ENCODE peak calls at places on chromosomes 12 and 14, in five cellular contexts. U is A549, N is adrenal gland, W is IMR-90, A is cardiac muscle cell. K is an unnamed sample.

GRCh38 chr14:52299692-52300278 is 14.3 kb upstream of the PTGER2 start:
- DNase-seq in N (no peak), W (peak; percentile 71), U (peak; percentile 47), A (peak; percentile 74), K (no peak)

GRCh38 chr14:51242545-51243490 is 2.8 kb downstream of the TMX1 start:
- DNase-seq in U (no peak), N (no peak), W (no peak), A (no peak), K (no peak)

GRCh38 chr12:121167232-121167820 is 34.6 kb downstream of the P2RX7 start:
- DNase-seq in A (peak; percentile 67), W (no peak), N (no peak), U (no peak), K (no peak)

GRCh38 chr12:130222519-130223255 is 60.4 kb downstream of the FZD10 start:
- DNase-seq in N (no peak), W (no peak), A (no peak), U (no peak), K (no peak)

GRCh38 chr14:73502017-73502619 is 11.4 kb downstream of the RIOX1 start:
- DNase-seq in U (no peak), N (no peak), W (no peak), A (peak; percentile 44), K (no peak)

GRCh38 chr12:12870454-12870853 is 20.9 kb upstream of the GPRC5A start:
- DNase-seq in W (peak; percentile 100), N (no peak), U (peak; percentile 99), A (peak; percentile 76), K (no peak)

GRCh38 chr12:120110550-120111501 is 5.7 kb downstream of the RAB35 start:
- DNase-seq in A (no peak), U (no peak), W (no peak), N (peak; percentile 54), K (peak; percentile 72)

GRCh38 chr14:101098641-101099040 is 195.1 kb upstream of the RTL1 start:
- DNase-seq in U (no peak), N (no peak), W (no peak), A (no peak), K (no peak)

GRCh38 chr12:127287256-127287655 is 979.7 kb upstream of the TMEM132C start:
- DNase-seq in W (no peak), N (no peak), A (no peak), U (no peak), K (no peak)

DNA sequence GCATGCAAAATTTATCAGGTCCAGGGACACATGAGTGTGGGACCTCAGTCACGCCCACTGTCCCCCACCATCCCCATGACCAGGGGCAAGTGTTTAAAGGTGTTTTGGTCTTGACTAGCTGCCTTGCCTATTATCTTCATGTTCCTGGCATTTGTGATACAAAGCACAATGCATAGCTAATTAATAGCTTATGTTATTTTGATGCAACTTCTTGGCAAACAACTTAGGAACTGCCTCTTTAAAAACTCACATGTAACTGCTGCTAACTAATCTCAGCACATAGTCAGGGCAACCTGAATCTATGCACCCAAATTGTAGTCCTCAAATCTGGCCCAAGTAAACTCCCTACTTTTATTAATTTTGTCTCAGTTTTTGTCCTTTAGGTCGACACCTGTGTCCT is 7.4 kb upstream of the OR6J1 start:
- DNase-seq in N (no peak), A (no peak), W (no peak), U (no peak), K (no peak)
- H3K4me1 ChIP-seq in N (no peaks in the 10 kb centered on the region), A (no peaks in the 10 kb centered on the region), W (no peaks in the 10 kb centered on the region), U (peaks cover 36% of the 10 kb centered on the region), K (no peaks in the 10 kb centered on the region)

GRCh38 chr12:55700255-55701018 is 7.3 kb downstream of the ITGA7 start:
- DNase-seq in U (no peak), A (no peak), W (peak; percentile 39), N (no peak), K (peak; percentile 67)

GRCh38 chr12:55703976-55704761 is 3.5 kb downstream of the ITGA7 start:
- DNase-seq in W (peak; percentile 35), U (peak; percentile 43), A (peak; percentile 57), N (no peak), K (peak; percentile 71)

GRCh38 chr12:55703288-55703687 is 4.4 kb downstream of the ITGA7 start:
- DNase-seq in U (no peak), W (no peak), N (no peak), A (no peak), K (peak; percentile 86)

GRCh38 chr12:55704824-55705780 is 2.6 kb downstream of the ITGA7 start:
- DNase-seq in U (no peak), N (no peak), A (no peak), W (no peak), K (peak; percentile 60)

DNA sequence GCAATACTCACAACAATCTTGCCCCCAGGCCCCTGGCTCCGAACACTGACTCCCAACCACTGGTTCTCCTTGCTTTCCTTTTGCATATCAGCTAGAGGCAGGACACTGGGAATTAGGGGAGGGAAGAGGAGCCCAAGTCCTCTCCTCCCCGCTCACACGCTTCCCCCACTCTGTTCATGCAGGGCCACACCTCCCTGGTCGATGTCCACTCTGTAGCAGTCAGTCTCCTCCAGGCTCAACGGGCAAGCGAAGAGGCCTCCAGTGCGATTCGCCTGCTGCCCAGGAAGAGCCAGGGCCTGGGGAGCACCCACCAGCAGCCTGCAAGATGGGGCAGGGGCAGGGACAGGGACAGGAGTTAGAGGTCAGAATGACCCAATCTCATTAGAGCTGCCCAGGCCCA is 4.8 kb downstream of the ITGA7 start:
- DNase-seq in W (no peak), U (no peak), A (no peak), N (no peak), K (no peak)
- H3K4me1 ChIP-seq in W (peaks cover 2% of the 10 kb centered on the region), U (peaks cover 12% of the 10 kb centered on the region), A (peaks cover 20% of the 10 kb centered on the region), N (peaks cover 6% of the 10 kb centered on the region), K (peaks cover 18% of the 10 kb centered on the region)

GRCh38 chr14:91882776-91883175 is 15.4 kb upstream of the TC2N start:
- DNase-seq in U (no peak), W (no peak), A (no peak), N (no peak), K (no peak)

GRCh38 chr14:91885837-91886236 is 18.5 kb upstream of the TC2N start:
- DNase-seq in A (no peak), W (no peak), U (no peak), N (no peak), K (no peak)

GRCh38 chr14:91883770-91884169 is 16.4 kb upstream of the TC2N start:
- DNase-seq in W (no peak), U (no peak), A (peak; percentile 66), N (peak; percentile 23), K (no peak)

GRCh38 chr14:91885113-91885712 is 17.9 kb upstream of the TC2N start:
- DNase-seq in U (no peak), N (no peak), A (no peak), W (no peak), K (no peak)

DNA sequence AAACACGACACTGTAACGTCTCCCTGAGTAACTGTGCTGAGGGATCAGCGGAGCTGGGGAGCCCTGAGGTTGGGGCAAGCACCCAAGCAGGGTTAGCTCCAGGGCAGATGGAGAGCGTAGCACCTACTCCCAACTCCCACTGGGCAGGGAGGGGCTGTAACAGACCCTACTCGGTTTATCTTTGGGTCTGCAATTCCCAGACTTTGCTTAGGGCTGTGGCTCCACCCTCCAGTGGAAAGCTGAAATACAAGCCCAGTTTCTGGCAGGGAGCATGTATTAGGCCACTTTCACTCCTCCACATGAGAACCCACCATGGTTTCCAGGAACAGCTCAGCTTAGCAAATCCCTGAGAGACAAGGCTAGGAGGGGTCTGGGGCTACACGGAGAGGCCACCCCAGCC is 17.3 kb upstream of the TC2N start:
- DNase-seq in N (no peak), A (peak; percentile 59), U (no peak), W (no peak), K (no peak)
- H3K4me1 ChIP-seq in N (no peaks in the 10 kb centered on the region), A (no peaks in the 10 kb centered on the region), U (no peaks in the 10 kb centered on the region), W (no peaks in the 10 kb centered on the region), K (peaks cover 13% of the 10 kb centered on the region)

GRCh38 chr12:1533602-1534304 is 60.6 kb downstream of the FBXL14 start:
- DNase-seq in N (no peak), A (no peak), W (peak; percentile 43), U (no peak), K (no peak)

GRCh38 chr12:1531654-1532366 is 62.6 kb downstream of the FBXL14 start:
- DNase-seq in U (no peak), W (no peak), A (no peak), N (no peak), K (no peak)

GRCh38 chr12:1532367-1532752 is 62.0 kb downstream of the FBXL14 start:
- DNase-seq in N (no peak), A (no peak), W (no peak), U (no peak), K (no peak)

GRCh38 chr12:1532796-1533195 is 61.6 kb downstream of the FBXL14 start:
- DNase-seq in A (no peak), N (no peak), W (no peak), U (no peak), K (no peak)

DNA sequence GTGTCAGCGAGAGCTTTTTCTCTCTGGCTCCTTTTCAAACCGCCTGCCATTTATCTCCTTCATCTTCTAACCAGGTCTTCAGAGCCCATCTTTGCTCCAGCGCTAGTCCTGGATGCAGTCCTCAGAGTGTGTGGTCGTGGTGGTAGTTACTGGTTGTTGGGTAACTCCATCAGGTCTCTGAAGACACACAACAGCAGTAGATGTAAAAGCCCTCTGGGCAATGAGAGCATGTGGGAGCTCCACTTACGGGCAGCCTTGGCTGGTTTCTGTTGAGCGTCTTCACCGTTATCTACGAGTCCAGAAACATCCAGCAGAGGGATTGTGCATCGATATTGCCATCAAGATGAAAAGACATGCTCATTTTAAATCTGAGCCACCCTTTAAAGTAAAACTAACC is 61.2 kb downstream of the FBXL14 start:
- DNase-seq in W (no peak), A (no peak), U (no peak), N (no peak), K (no peak)
- H3K4me1 ChIP-seq in W (peaks cover 44% of the 10 kb centered on the region), A (peaks cover 41% of the 10 kb centered on the region), U (peaks cover 6% of the 10 kb centered on the region), N (no peaks in the 10 kb centered on the region), K (no peaks in the 10 kb centered on the region)

GRCh38 chr12:75634244-75635222 is 123.1 kb upstream of the KRR1 start:
- DNase-seq in A (peak; percentile 40), U (no peak), N (no peak), W (no peak), K (no peak)
- H3K4me1 ChIP-seq in A (no peaks in the 10 kb centered on the region), U (peaks cover 21% of the 10 kb centered on the region), N (no peaks in the 10 kb centered on the region), W (peaks cover 4% of the 10 kb centered on the region), K (no peaks in the 10 kb centered on the region)

GRCh38 chr12:47757840-47758583 is 668 bp downstream of the RAPGEF3 start:
- DNase-seq in N (no peak), U (no peak), W (no peak), A (no peak), K (peak; percentile 70)
- H3K4me1 ChIP-seq in N (peaks cover 10% of the 10 kb centered on the region), U (peaks cover 20% of the 10 kb centered on the region), W (peaks cover 17% of the 10 kb centered on the region), A (no peaks in the 10 kb centered on the region), K (peaks cover 60% of the 10 kb centered on the region)

DNA sequence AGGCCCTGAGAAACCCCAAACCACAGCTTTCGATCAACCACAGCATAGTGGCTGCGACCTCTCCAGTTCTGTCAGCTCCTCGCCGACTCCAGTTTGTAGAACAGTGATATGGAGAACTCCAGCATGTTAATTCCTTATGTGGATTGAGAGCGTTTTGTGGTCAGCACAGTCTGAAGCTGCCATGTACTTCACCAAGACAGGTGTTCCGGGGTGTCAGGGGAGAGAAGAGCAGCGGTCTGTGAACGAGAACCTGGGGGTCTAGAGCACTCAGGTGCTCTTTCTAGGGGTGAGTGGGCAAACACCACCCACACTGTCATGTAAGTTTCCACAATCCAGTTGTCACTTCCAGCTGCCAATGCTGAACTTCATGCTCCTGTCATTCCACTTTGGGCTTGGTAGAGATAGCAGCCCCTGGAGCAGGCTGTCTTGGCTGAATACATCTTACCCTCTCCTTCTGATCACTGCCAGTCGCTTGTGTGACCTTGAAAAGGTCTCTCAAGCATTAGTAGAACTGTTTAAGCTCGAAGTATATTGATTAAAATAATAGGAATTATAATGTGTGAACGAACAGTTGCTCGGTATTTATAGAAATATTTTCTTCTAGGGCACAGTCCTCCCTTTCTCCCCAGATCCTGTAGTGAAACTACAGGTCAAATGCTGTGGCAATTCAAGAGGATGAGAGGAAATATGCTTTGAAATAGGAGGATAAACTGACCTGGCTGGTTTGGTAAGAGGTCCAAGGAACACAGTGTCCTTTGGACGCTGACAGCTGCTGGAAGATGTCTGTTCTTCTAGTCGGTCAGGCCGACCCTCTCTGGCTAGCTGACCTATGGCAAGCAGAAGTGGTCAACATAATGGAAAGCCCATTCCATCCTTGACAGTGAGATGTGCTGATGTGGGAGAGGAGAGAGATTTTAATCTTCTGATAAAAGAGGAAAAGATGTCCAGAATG is 15.8 kb upstream of the MAX start:
- DNase-seq in U (no peak), N (no peak), W (no peak), A (no peak), K (no peak)
- H3K4me1 ChIP-seq in U (no peaks in the 10 kb centered on the region), N (no peaks in the 10 kb centered on the region), W (no peaks in the 10 kb centered on the region), A (peaks cover 9% of the 10 kb centered on the region), K (no peaks in the 10 kb centered on the region)